ENCODE peak calls at places on chromosomes 7 and 10, in ten cellular contexts. B, J, U, C, H, Q, O, L, M and A are unnamed samples.
A peak's percentile ranks its signal among the peaks of the same experiment; 100 is the strongest.

GRCh38 chr7:73741600-73741999 is 3.0 kb upstream of the ABHD11 start:
- DNase-seq in B (no peak), J (peak; percentile 81), U (no peak), C (no peak), H (no peak), Q (no peak), O (no peak), L (no peak), M (no peak), A (peak; percentile 31)

GRCh38 chr7:123770378-123770777 is 21.6 kb upstream of the WASL start:
- DNase-seq in B (peak; percentile 98), J (no peak), U (peak; percentile 71), C (no peak), H (peak; percentile 81), Q (no peak), O (no peak), L (no peak), M (peak; percentile 89), A (no peak)

GRCh38 chr10:102121739-102122372 is 1.7 kb upstream of the LDB1 start:
- DNase-seq in B (no peak), J (peak; percentile 79), U (no peak), C (no peak), H (peak; percentile 69), Q (no peak), O (no peak), L (peak; percentile 85), M (no peak), A (peak; percentile 33)

GRCh38 chr10:92742331-92743228 is 52.8 kb downstream of the HHEX start:
- DNase-seq in B (no peak), J (no peak), U (no peak), C (no peak), H (no peak), Q (no peak), O (no peak), L (no peak), M (no peak), A (no peak)

GRCh38 chr10:33509231-33509871 is 174.9 kb upstream of the NRP1 start:
- DNase-seq in B (peak; percentile 96), J (peak; percentile 18), U (peak; percentile 92), C (peak; percentile 30), H (peak; percentile 82), Q (peak; percentile 56), O (peak; percentile 20), L (peak; percentile 77), M (peak; percentile 100), A (no peak)

GRCh38 chr7:18570890-18571478 is 75.4 kb downstream of the HDAC9 start:
- DNase-seq in B (peak; percentile 54), J (peak; percentile 44), U (peak; percentile 31), C (no peak), H (peak; percentile 70), Q (peak; percentile 31), O (no peak), L (no peak), M (peak; percentile 78), A (no peak)

GRCh38 chr10:110865184-110865803 is 6.4 kb upstream of the PDCD4 start:
- DNase-seq in B (peak; percentile 74), J (no peak), U (no peak), C (no peak), H (peak; percentile 43), Q (no peak), O (no peak), L (no peak), M (peak; percentile 87), A (peak; percentile 81)

GRCh38 chr10:117342638-117343037 is 32.6 kb downstream of the PDZD8 start:
- DNase-seq in B (peak; percentile 43), J (no peak), U (peak; percentile 43), C (no peak), H (peak; percentile 87), Q (no peak), O (no peak), L (no peak), M (peak; percentile 88), A (no peak)

GRCh38 chr7:90999989-91000979 is 263.9 kb upstream of the FZD1 start:
- DNase-seq in B (peak; percentile 6), J (no peak), U (no peak), C (no peak), H (no peak), Q (no peak), O (no peak), L (no peak), M (peak; percentile 39), A (no peak)

GRCh38 chr7:54336800-54337199 is 205.4 kb upstream of the VSTM2A start:
- DNase-seq in B (no peak), J (no peak), U (no peak), C (no peak), H (no peak), Q (no peak), O (no peak), L (no peak), M (no peak), A (no peak)

GRCh38 chr7:99030951-99031350 is 113.0 kb downstream of the SMURF1 start:
- DNase-seq in B (no peak), J (no peak), U (peak; percentile 18), C (no peak), H (no peak), Q (no peak), O (no peak), L (no peak), M (no peak), A (no peak)

GRCh38 chr10:103781329-103782061 is 73.9 kb downstream of the SH3PXD2A start:
- DNase-seq in B (peak; percentile 98), J (peak; percentile 44), U (peak; percentile 18), C (no peak), H (peak; percentile 79), Q (peak; percentile 26), O (no peak), L (no peak), M (peak; percentile 89), A (peak; percentile 57)

GRCh38 chr10:129231821-129232220 is 235.2 kb upstream of the MGMT start:
- DNase-seq in B (no peak), J (no peak), U (no peak), C (no peak), H (no peak), Q (no peak), O (peak; percentile 11), L (no peak), M (no peak), A (no peak)
- TF ChIP-seq CTCF in B (no peak), J (no peak), U (no peak), C (no peak), H (no peak), Q (no peak), O (peak; percentile 35), L (no peak), M (peak; percentile 29), A (no peak)

GRCh38 chr10:24822557-24822956 is 98.9 kb upstream of the ARHGAP21 start:
- DNase-seq in B (peak; percentile 46), J (no peak), U (no peak), C (no peak), H (no peak), Q (no peak), O (no peak), L (no peak), M (no peak), A (no peak)

GRCh38 chr10:24824124-24824523 is 100.4 kb upstream of the ARHGAP21 start:
- DNase-seq in B (peak; percentile 91), J (no peak), U (peak; percentile 23), C (no peak), H (no peak), Q (no peak), O (no peak), L (no peak), M (peak; percentile 78), A (no peak)

GRCh38 chr10:24824536-24824935 is 100.8 kb upstream of the ARHGAP21 start:
- DNase-seq in B (no peak), J (no peak), U (no peak), C (no peak), H (peak; percentile 45), Q (no peak), O (no peak), L (no peak), M (no peak), A (no peak)

GRCh38 chr10:24826022-24826421 is 102.3 kb upstream of the ARHGAP21 start:
- DNase-seq in B (peak; percentile 86), J (no peak), U (peak; percentile 53), C (no peak), H (peak; percentile 86), Q (no peak), O (no peak), L (no peak), M (peak; percentile 48), A (no peak)

GRCh38 chr10:24825551-24825950 is 101.9 kb upstream of the ARHGAP21 start:
- DNase-seq in B (peak; percentile 68), J (no peak), U (no peak), C (no peak), H (peak; percentile 54), Q (no peak), O (no peak), L (no peak), M (no peak), A (no peak)
- H3K4me3 ChIP-seq in B (no peak overlapping the region), J (no peak overlapping the region), U (no peak overlapping the region), C (no peak overlapping the region), H (no peak overlapping the region), Q (no peak overlapping the region), O (no peak overlapping the region), L (no peak overlapping the region), M (no peak overlapping the region), A (no peak overlapping the region)

DNA sequence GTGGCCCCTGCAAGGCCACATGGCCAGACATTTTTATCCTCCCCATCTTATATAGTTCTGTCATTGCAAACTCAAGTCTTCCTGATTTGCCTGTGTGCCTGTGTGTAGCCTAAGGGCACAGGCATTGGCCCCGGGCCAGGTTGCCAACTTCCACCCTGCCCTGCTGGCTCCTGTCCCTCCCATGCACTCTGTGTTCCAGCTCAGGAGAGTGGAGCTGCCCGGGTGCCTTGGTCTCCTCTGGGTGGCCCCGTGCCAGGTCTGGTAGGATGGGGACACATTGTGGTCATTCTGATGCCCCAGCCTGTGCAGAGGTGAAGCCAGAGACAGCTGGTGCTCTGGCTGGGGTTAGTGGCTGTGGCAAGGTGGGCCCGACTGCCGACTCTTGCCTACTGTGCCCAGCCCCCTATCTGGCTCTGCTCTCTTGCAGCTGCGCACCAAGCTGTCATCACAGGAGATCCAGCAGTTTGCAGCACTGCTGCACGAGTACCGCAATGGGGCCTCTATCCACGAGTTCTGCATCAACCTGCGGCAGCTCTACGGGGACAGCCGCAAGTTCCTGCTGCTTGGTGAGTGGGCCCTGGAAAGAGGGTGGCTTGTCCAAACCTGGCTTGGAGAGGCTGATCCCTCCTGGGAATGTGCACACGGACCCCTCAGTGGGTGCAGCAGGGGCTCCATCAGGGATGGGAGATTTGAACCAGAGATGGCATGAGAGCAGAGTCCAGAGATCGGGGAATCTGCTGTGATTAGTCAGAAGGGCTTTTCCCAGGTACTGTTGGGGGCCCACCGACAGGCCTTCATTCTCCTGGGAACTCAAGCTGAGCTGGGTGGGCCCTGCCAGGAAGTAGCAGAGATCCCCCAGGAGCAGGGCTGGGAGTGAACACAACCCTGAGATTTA is 14.7 kb downstream of the NACAD start:
- DNase-seq in B (no peak), J (no peak), U (no peak), C (no peak), H (no peak), Q (no peak), O (no peak), L (no peak), M (peak; percentile 30), A (no peak)
- H3K36me3 ChIP-seq in B (peaks cover 31% of the 10 kb centered on the region), J (no peaks in the 10 kb centered on the region), U (peaks cover 42% of the 10 kb centered on the region), C (peaks cover 68% of the 10 kb centered on the region), H (peaks cover 18% of the 10 kb centered on the region), Q (no peaks in the 10 kb centered on the region), O (peaks cover 77% of the 10 kb centered on the region), L (peaks cover 27% of the 10 kb centered on the region), M (peaks cover 3% of the 10 kb centered on the region), A (peaks cover 40% of the 10 kb centered on the region)

DNA sequence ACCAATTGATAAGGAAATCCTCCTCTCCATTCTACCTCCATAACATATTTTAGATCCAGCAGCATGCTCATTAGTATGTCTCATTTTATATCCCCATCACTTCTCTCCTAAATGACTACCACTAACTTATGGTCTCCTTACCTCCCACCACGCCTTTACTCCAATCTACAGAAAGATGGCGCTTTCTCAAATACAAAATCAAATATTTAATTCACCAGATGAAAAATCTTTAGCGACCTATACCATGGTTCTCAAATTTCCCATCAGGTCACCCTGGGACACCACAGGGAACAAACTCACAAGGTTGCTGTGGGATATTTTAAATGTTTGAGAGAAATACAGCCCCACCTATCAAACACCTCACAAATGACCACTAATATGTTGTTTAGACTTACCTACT is 27.0 kb upstream of the EBLN1 start:
- DNase-seq in B (no peak), J (no peak), U (no peak), C (no peak), H (no peak), Q (no peak), O (no peak), L (no peak), M (no peak), A (no peak)
- TF ChIP-seq CTCF in B (no peak), J (no peak), U (no peak), C (no peak), H (no peak), Q (no peak), O (no peak), L (no peak), M (no peak), A (no peak)